ENCODE peak calls at places on chromosomes 7 and 10, in seven cellular contexts. W is AG04450; U is activated CD4-positive, alpha-beta T cell treated with anti-CD3 and anti-CD28 coated beads, Interleukin-2, amount 50 U/mL, for 48 hours; I is CD8-positive, alpha-beta T cell; L is iris pigment epithelial cell; Q is posterior cingulate gyrus; X is hepatic stellate cell. H is an unnamed sample.

GRCh38 chr7:41698726-41699125 is 4.2 kb downstream of the INHBA start:
- DNase-seq in W (peak), U (no peak), I (no peak), L (peak), Q (no peak), X (no peak), H (peak)

GRCh38 chr10:45238896-45239295 is 76.5 kb downstream of the OR13A1 start:
- DNase-seq in W (no peak), U (no peak), I (no peak), L (no peak), Q (no peak), X (no peak), H (no peak)

GRCh38 chr10:116733566-116733965 is 8.8 kb downstream of the HSPA12A start:
- DNase-seq in W (peak), U (no peak), I (no peak), L (peak), Q (no peak), X (peak), H (no peak)

GRCh38 chr10:77715081-77715480 is 77.5 kb upstream of the KCNMA1 start:
- DNase-seq in W (no peak), U (peak), I (no peak), L (no peak), Q (no peak), X (no peak), H (no peak)

GRCh38 chr7:51328351-51328801 is 11.8 kb upstream of the COBL start:
- DNase-seq in W (no peak), U (no peak), I (no peak), L (no peak), Q (no peak), X (no peak), H (no peak)

GRCh38 chr10:27542812-27543211 is 38.7 kb downstream of the RAB18 start:
- DNase-seq in W (no peak), U (no peak), I (no peak), L (peak), Q (no peak), X (no peak), H (no peak)

GRCh38 chr7:48424731-48425130 is 253.5 kb downstream of the ABCA13 start:
- DNase-seq in W (no peak), U (no peak), I (no peak), L (no peak), Q (no peak), X (no peak), H (peak)

GRCh38 chr10:89644691-89644966 is 413 bp downstream of the PANK1 start:
- DNase-seq in W (no peak), U (no peak), I (no peak), L (no peak), Q (no peak), X (peak), H (peak)